ENCODE peak calls at places on chromosomes 16 and 17, in five cellular contexts. W, I, O, R and F are unnamed samples.

GRCh38 chr17:77737442-77738265 is 220.8 kb upstream of the TNRC6C start:
- DNase-seq in O (no peak), I (peak), W (no peak), R (no peak), F (no peak)

GRCh38 chr16:50311891-50312501 is 45.6 kb downstream of the ADCY7 start:
- DNase-seq in O (no peak), W (no peak), R (no peak), I (no peak), F (no peak)

GRCh38 chr16:50314665-50315064 is 48.3 kb downstream of the ADCY7 start:
- DNase-seq in O (no peak), W (no peak), R (no peak), I (no peak), F (no peak)

GRCh38 chr16:87235810-87236515 is 81.2 kb downstream of the C16orf95 start:
- DNase-seq in W (no peak), R (no peak), O (no peak), I (peak), F (no peak)

GRCh38 chr16:56748826-56749225 is 18.9 kb downstream of the NUP93 start:
- DNase-seq in W (no peak), I (no peak), O (no peak), R (no peak), F (no peak)

GRCh38 chr17:14149751-14150150 is 80.4 kb downstream of the COX10 start:
- DNase-seq in O (no peak), I (no peak), W (no peak), R (no peak), F (no peak)

GRCh38 chr17:35052780-35053179 is 10.7 kb downstream of the RFFL start:
- DNase-seq in R (peak), I (no peak), O (no peak), W (no peak), F (no peak)

GRCh38 chr16:49755291-49755611 is 100.7 kb downstream of the ZNF423 start:
- DNase-seq in O (peak), W (no peak), I (no peak), R (peak), F (peak)

GRCh38 chr17:18981385-18981641 is 23.3 kb downstream of the FAM83G start:
- DNase-seq in W (no peak), I (no peak), R (no peak), O (no peak), F (no peak)

GRCh38 chr16:72287646-72288045 is 115.7 kb upstream of the PMFBP1 start:
- DNase-seq in O (no peak), W (no peak), R (no peak), I (no peak), F (no peak)

GRCh38 chr16:72286936-72287620 is 115.1 kb upstream of the PMFBP1 start:
- DNase-seq in O (no peak), R (no peak), I (no peak), W (no peak), F (no peak)

GRCh38 chr16:72295914-72296313 is 124.0 kb upstream of the PMFBP1 start:
- DNase-seq in W (no peak), R (no peak), O (no peak), I (no peak), F (no peak)

GRCh38 chr16:72291531-72291981 is 119.6 kb upstream of the PMFBP1 start:
- DNase-seq in W (peak), I (no peak), R (peak), O (peak), F (no peak)

GRCh38 chr16:72291121-72291520 is 119.2 kb upstream of the PMFBP1 start:
- DNase-seq in I (no peak), W (no peak), O (peak), R (peak), F (no peak)
- H3K4me2 ChIP-seq in I (no peak), W (peak), O (peak), R (peak), F (no peak)

GRCh38 chr16:84820771-84821170 is 986 bp downstream of the CRISPLD2 start:
- DNase-seq in R (no peak), O (no peak), I (no peak), W (no peak), F (no peak)
- H3K27ac ChIP-seq in R (peak), O (no peak), I (no peak), W (no peak), F (no peak)

GRCh38 chr16:31132303-31132978 is 3.1 kb downstream of the PRSS8 start:
- DNase-seq in O (no peak), R (no peak), W (no peak), I (no peak), F (no peak)

GRCh38 chr16:31130336-31130812 is 5.2 kb downstream of the PRSS8 start:
- DNase-seq in O (no peak), R (no peak), I (no peak), W (no peak), F (no peak)

GRCh38 chr16:31131841-31132271 is 3.7 kb downstream of the PRSS8 start:
- DNase-seq in R (no peak), I (no peak), O (no peak), W (no peak), F (no peak)

GRCh38 chr16:31130899-31131298 is 4.6 kb downstream of the PRSS8 start:
- DNase-seq in O (no peak), I (peak), R (no peak), W (peak), F (no peak)

GRCh38 chr16:31131416-31131815 is 4.1 kb downstream of the PRSS8 start:
- DNase-seq in R (no peak), W (no peak), O (no peak), I (no peak), F (no peak)
- H3K4me2 ChIP-seq in R (no peak), W (peak), O (no peak), I (no peak), F (no peak)

DNA sequence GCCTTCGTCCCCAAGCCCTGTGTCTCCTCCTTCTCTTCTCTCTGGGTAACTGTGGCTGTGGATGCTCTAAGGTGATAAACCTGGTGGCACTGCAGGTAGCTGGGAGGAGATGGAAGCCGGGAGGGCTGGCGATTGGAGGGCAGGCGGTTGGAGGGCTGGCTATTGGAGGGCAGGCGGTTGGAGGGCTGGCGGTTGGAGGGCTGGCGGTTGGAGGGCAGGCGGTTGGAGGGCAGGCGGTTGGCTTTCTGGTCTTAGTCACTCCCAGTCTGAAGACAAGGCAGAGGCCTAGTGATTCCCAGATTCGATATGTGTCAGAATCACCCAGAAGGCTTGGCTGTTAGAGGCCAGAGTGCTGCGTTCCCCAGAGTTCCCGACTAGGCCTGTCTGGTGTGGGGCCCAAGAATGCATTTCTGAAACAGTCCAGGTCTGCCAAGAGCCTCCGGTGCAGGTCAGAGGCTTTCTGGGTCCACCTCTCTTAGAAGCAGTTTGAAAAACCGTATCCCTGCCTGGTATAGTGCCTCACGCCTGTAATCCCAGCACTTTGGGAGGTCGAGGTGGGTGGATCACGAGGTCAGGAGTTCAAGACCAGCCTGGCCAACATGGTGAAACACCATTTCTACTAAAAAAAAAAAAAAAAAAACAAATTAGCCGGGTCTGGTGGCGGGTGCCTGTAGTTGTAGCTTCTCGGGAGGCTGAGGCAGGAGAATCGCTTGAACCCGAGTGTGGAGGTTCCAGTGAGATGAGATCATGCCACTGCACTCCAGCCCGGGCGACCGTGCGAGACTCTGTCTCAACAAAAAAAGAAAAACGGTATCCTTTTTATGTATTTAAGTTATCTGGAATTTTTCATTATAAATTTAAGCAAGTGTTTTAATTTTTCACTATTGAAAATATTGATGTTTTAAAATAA is 59.7 kb downstream of the WDR45B start:
- DNase-seq in R (no peak), I (no peak), W (no peak), O (no peak), F (no peak)
- H3K27ac ChIP-seq in R (no peak), I (no peak), W (no peak), O (no peak), F (no peak)

GRCh38 chr17:9842057-9842758 is 16.5 kb downstream of the GLP2R start:
- DNase-seq in O (peak), I (peak), W (no peak), R (peak), F (no peak)
- H3K4me2 ChIP-seq in O (peak), I (no peak), W (no peak), R (no peak), F (no peak)

GRCh38 chr17:33024688-33025486 is 33.2 kb downstream of the SPACA3 start:
- DNase-seq in R (no peak), W (no peak), O (no peak), I (peak), F (no peak)

GRCh38 chr17:33019161-33019560 is 27.5 kb downstream of the SPACA3 start:
- DNase-seq in R (no peak), I (peak), O (no peak), W (no peak), F (no peak)

GRCh38 chr17:33023790-33024189 is 32.1 kb downstream of the SPACA3 start:
- DNase-seq in R (no peak), O (no peak), W (no peak), I (peak), F (no peak)

GRCh38 chr17:33017366-33017765 is 25.7 kb downstream of the SPACA3 start:
- DNase-seq in R (no peak), W (no peak), O (no peak), I (no peak), F (no peak)

GRCh38 chr17:33021731-33022408 is 30.2 kb downstream of the SPACA3 start:
- DNase-seq in I (peak), W (no peak), O (no peak), R (no peak), F (no peak)
- H3K27ac ChIP-seq in I (no peak), W (no peak), O (no peak), R (no peak), F (no peak)

DNA sequence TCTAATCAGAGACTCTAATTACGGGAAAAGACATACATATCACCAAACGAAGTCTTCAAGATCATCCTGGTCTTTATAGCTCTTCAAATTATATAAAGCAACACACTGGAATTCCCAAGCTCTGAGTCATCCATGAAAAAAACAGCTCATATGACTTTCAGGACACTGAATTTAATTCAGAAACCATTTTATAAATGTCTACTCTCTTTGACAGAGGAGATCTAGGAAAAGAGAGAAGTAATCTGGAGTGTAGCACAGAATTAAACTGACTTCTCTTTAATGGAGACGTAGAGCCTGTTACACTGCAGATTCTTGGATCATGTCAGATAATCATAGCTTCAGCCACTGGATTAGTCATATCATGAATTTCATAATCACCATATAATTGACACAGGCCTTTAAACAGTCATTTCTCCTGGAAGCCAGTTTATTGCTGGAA is 86.8 kb upstream of the WSB1 start:
- DNase-seq in W (peak), O (peak), R (peak), I (no peak), F (no peak)
- H3K4me2 ChIP-seq in W (peak), O (peak), R (peak), I (no peak), F (no peak)